ENCODE peak calls at places on chromosomes 11 and 22, in four cellular contexts. R, O, Z and Y are unnamed samples.

GRCh38 chr11:7278314-7278917 is 26.7 kb downstream of the SYT9 start:
- DNase-seq in O (no peak), Z (no peak), R (no peak), Y (no peak)

GRCh38 chr11:94938399-94939055 is 34.8 kb downstream of the CWC15 start:
- DNase-seq in O (no peak), Z (no peak), R (no peak), Y (no peak)

GRCh38 chr22:50114221-50114981 is 24.6 kb downstream of the MOV10L1 start:
- DNase-seq in O (peak; percentile 33), Z (no peak), R (no peak), Y (no peak)

GRCh38 chr22:46797355-46797754 is 34.9 kb downstream of the TBC1D22A start:
- DNase-seq in Z (no peak), O (no peak), R (no peak), Y (no peak)

GRCh38 chr22:50084570-50084969 is 656 bp downstream of the MLC1 start:
- DNase-seq in R (no peak), Z (no peak), O (no peak), Y (no peak)

GRCh38 chr11:68821670-68822069 is 20.0 kb downstream of the CPT1A start:
- DNase-seq in Z (no peak), O (no peak), R (no peak), Y (no peak)

GRCh38 chr11:69662021-69662698 is 13.0 kb downstream of the LTO1 start:
- DNase-seq in R (no peak), Z (no peak), O (no peak), Y (no peak)

GRCh38 chr22:45612451-45612901 is 59.2 kb upstream of the ATXN10 start:
- DNase-seq in R (no peak), O (peak; percentile 28), Z (no peak), Y (no peak)

GRCh38 chr11:73353422-73353821 is 22.8 kb upstream of the RELT start:
- DNase-seq in R (no peak), O (no peak), Z (no peak), Y (no peak)

GRCh38 chr11:36744375-36745168 is 146.5 kb upstream of the RAG2 start:
- DNase-seq in Z (peak; percentile 51), O (peak; percentile 56), R (peak; percentile 34), Y (peak; percentile 73)